ENCODE peak calls at places on chromosome 4, in seven cellular contexts. P is stimulated activated CD4-positive, alpha-beta T cell treated with anti-CD3 and anti-CD28 coated beads, Interleukin-1b, Interleukin-23, amount 100 ng/mL, for 24 hours; K is nephron progenitor cell; F is lung; X is left colon; U is ELF-1; M is psoas muscle. S is an unnamed sample.

GRCh38 chr4:40206421-40206820 is 9.6 kb downstream of the RHOH start:
- DNase-seq in P (no peak), K (no peak), F (no peak), X (no peak), U (no peak), M (no peak), S (no peak)

GRCh38 chr4:44629280-44629866 is 22.1 kb downstream of the YIPF7 start:
- DNase-seq in P (no peak), K (peak), F (no peak), X (no peak), U (peak), M (no peak), S (no peak)

GRCh38 chr4:6779667-6780565 is 2.6 kb upstream of the KIAA0232 start:
- DNase-seq in P (no peak), K (no peak), F (no peak), X (no peak), U (peak), M (no peak), S (no peak)

GRCh38 chr4:85005865-85006377 is 39.4 kb upstream of the WDFY3 start:
- DNase-seq in P (no peak), K (no peak), F (no peak), X (no peak), U (no peak), M (no peak), S (no peak)

GRCh38 chr4:26388671-26389070 is 67.9 kb downstream of the RBPJ start:
- DNase-seq in P (no peak), K (no peak), F (no peak), X (no peak), U (no peak), M (no peak), S (no peak)

GRCh38 chr4:55906323-55906722 is 42.4 kb upstream of the CEP135 start:
- DNase-seq in P (no peak), K (no peak), F (no peak), X (no peak), U (no peak), M (no peak), S (no peak)

GRCh38 chr4:8079916-8080753 is 78.5 kb downstream of the ABLIM2 start:
- DNase-seq in P (no peak), K (no peak), F (no peak), X (no peak), U (no peak), M (peak), S (no peak)

GRCh38 chr4:121789960-121790829 is 10.9 kb upstream of the EXOSC9 start:
- DNase-seq in P (no peak), K (no peak), F (no peak), X (no peak), U (no peak), M (no peak), S (no peak)

GRCh38 chr4:32830160-32830559 is 2110.0 kb downstream of the PCDH7 start:
- DNase-seq in P (no peak), K (no peak), F (no peak), X (no peak), U (no peak), M (no peak), S (no peak)

GRCh38 chr4:24689212-24689611 is 104.9 kb upstream of the DHX15 start:
- DNase-seq in P (no peak), K (no peak), F (no peak), X (no peak), U (no peak), M (no peak), S (no peak)

GRCh38 chr4:25106363-25107151 is 53.7 kb downstream of the SEPSECS start:
- DNase-seq in P (no peak), K (no peak), F (no peak), X (no peak), U (no peak), M (no peak), S (no peak)

GRCh38 chr4:107863850-107864371 is 39.2 kb downstream of the SGMS2 start:
- DNase-seq in P (no peak), K (no peak), F (no peak), X (peak), U (no peak), M (no peak), S (no peak)

GRCh38 chr4:24244663-24245519 is 339.5 kb downstream of the DHX15 start:
- DNase-seq in P (no peak), K (peak), F (no peak), X (no peak), U (peak), M (peak), S (peak)

GRCh38 chr4:136737066-136737465 is 795.2 kb downstream of the PCDH18 start:
- DNase-seq in P (no peak), K (no peak), F (no peak), X (no peak), U (no peak), M (no peak), S (no peak)

GRCh38 chr4:80266267-80266901 is at the start of gene FGF5:
- DNase-seq in P (no peak), K (peak), F (no peak), X (peak), U (peak), M (peak), S (no peak)

GRCh38 chr4:11565213-11565612 is 136.5 kb upstream of the HS3ST1 start:
- DNase-seq in P (no peak), K (no peak), F (no peak), X (no peak), U (no peak), M (no peak), S (no peak)

GRCh38 chr4:41787931-41788330 is 39.4 kb upstream of the PHOX2B start:
- DNase-seq in P (no peak), K (no peak), F (no peak), X (no peak), U (peak), M (no peak), S (no peak)

GRCh38 chr4:83197555-83198235 is 83.2 kb upstream of the PLAC8 start:
- DNase-seq in P (no peak), K (no peak), F (peak), X (peak), U (peak), M (no peak), S (peak)

GRCh38 chr4:88033309-88033708 is 25.9 kb downstream of the PKD2 start:
- DNase-seq in P (no peak), K (peak), F (peak), X (no peak), U (peak), M (no peak), S (no peak)

GRCh38 chr4:97016186-97016945 is 1126.9 kb downstream of the STPG2 start:
- DNase-seq in P (no peak), K (no peak), F (no peak), X (no peak), U (no peak), M (no peak), S (no peak)

GRCh38 chr4:123777297-123777859 is 380.8 kb downstream of the SPRY1 start:
- DNase-seq in P (no peak), K (no peak), F (no peak), X (no peak), U (no peak), M (no peak), S (no peak)

GRCh38 chr4:89829470-89830138 is 7.4 kb downstream of the SNCA start:
- DNase-seq in P (no peak), K (no peak), F (no peak), X (no peak), U (no peak), M (no peak), S (no peak)

GRCh38 chr4:122728781-122729330 is 3.6 kb upstream of the BBS12 start:
- DNase-seq in P (no peak), K (peak), F (no peak), X (no peak), U (no peak), M (no peak), S (no peak)

GRCh38 chr4:24991015-24991414 is 39.7 kb downstream of the LGI2 start:
- DNase-seq in P (no peak), K (no peak), F (no peak), X (no peak), U (no peak), M (no peak), S (no peak)

GRCh38 chr4:126973201-126973600 is 659.6 kb upstream of the INTU start:
- DNase-seq in P (no peak), K (no peak), F (no peak), X (no peak), U (no peak), M (no peak), S (no peak)